ENCODE peak calls at places on chromosomes 2 and 18, in five cellular contexts. Q, W, Y, M and V are unnamed samples.
A peak's percentile ranks its signal among the peaks of the same experiment; 100 is the strongest.

GRCh38 chr2:226461981-226462380 is 337.6 kb downstream of the IRS1 start:
- DNase-seq in W (no peak), Y (no peak), M (no peak), Q (no peak), V (no peak)

GRCh38 chr2:148106331-148106730 is 85.4 kb downstream of the MBD5 start:
- DNase-seq in Q (no peak), W (no peak), M (no peak), Y (no peak), V (no peak)

GRCh38 chr2:231932985-231933915 is 7.1 kb upstream of the NPPC start:
- DNase-seq in W (no peak), Y (no peak), M (no peak), Q (no peak), V (no peak)

GRCh38 chr2:23523651-23524260 is 138.8 kb downstream of the KLHL29 start:
- DNase-seq in W (peak; percentile 45), Y (peak; percentile 26), Q (no peak), M (no peak), V (no peak)

GRCh38 chr2:56177420-56178220 is 6.2 kb upstream of the CCDC85A start:
- DNase-seq in Y (no peak), Q (no peak), M (no peak), W (no peak), V (no peak)

GRCh38 chr2:207337234-207338219 is 171.8 kb upstream of the KLF7 start:
- DNase-seq in M (peak; percentile 45), Q (no peak), W (no peak), Y (no peak), V (no peak)

GRCh38 chr2:1823187-1824169 is 79.2 kb upstream of the PXDN start:
- DNase-seq in M (peak; percentile 26), Q (no peak), W (peak; percentile 54), Y (peak; percentile 63), V (no peak)

GRCh38 chr18:48027401-48027931 is 97.0 kb upstream of the SMAD2 start:
- DNase-seq in W (no peak), M (no peak), Q (no peak), Y (no peak), V (no peak)

GRCh38 chr18:48868468-48869466 is 82.0 kb downstream of the SMAD7 start:
- DNase-seq in W (no peak), Q (peak; percentile 14), Y (no peak), M (no peak), V (no peak)

GRCh38 chr2:219434718-219435525 is at the start of gene SPEG:
- DNase-seq in W (no peak), Y (no peak), Q (no peak), M (no peak), V (no peak)

GRCh38 chr2:189163889-189164288 is 15.7 kb downstream of the COL5A2 start:
- DNase-seq in M (no peak), Y (no peak), W (no peak), Q (no peak), V (no peak)

GRCh38 chr2:196170202-196170680 is 1.1 kb downstream of the STK17B start:
- DNase-seq in Y (peak; percentile 12), Q (no peak), M (peak; percentile 65), W (peak; percentile 45), V (peak; percentile 44)

GRCh38 chr2:42504364-42505230 is 10.8 kb upstream of the KCNG3 start:
- DNase-seq in W (no peak), Y (no peak), M (no peak), Q (no peak), V (no peak)

GRCh38 chr2:180520816-180521595 is 459.4 kb upstream of the UBE2E3 start:
- DNase-seq in W (no peak), M (no peak), Y (no peak), Q (no peak), V (no peak)

GRCh38 chr2:74846481-74846880 is 12.6 kb downstream of the HK2 start:
- DNase-seq in Q (no peak), W (no peak), M (no peak), Y (no peak), V (no peak)

GRCh38 chr2:63613391-63613901 is 24.7 kb downstream of the MDH1 start:
- DNase-seq in Y (no peak), W (no peak), Q (no peak), M (no peak), V (peak; percentile 1)

GRCh38 chr2:31388736-31389135 is 25.8 kb downstream of the XDH start:
- DNase-seq in W (no peak), Y (no peak), Q (no peak), M (no peak), V (no peak)

GRCh38 chr2:46489430-46489829 is 10.1 kb downstream of the TMEM247 start:
- DNase-seq in M (no peak), Y (no peak), W (no peak), Q (no peak), V (no peak)

GRCh38 chr2:112591413-112591812 is 7.0 kb downstream of the CHCHD5 start:
- DNase-seq in W (no peak), Y (no peak), Q (no peak), M (no peak), V (peak; percentile 91)

GRCh38 chr2:150046211-150046610 is 441.3 kb downstream of the RND3 start:
- DNase-seq in Y (no peak), W (no peak), Q (no peak), M (no peak), V (no peak)

GRCh38 chr2:1743396-1744150 is 742 bp downstream of the PXDN start:
- DNase-seq in Y (peak; percentile 66), M (peak; percentile 74), Q (no peak), W (peak; percentile 52), V (peak; percentile 59)

GRCh38 chr2:145091011-145091744 is 571.3 kb upstream of the ZEB2 start:
- DNase-seq in Q (no peak), W (no peak), M (no peak), Y (no peak), V (no peak)

GRCh38 chr2:10794891-10795290 is 17.7 kb downstream of the PDIA6 start:
- DNase-seq in W (no peak), Q (no peak), Y (no peak), M (no peak), V (no peak)

GRCh38 chr2:175233135-175233719 is 51.7 kb upstream of the ATP5MC3 start:
- DNase-seq in Y (no peak), M (peak; percentile 58), Q (no peak), W (peak; percentile 26), V (peak; percentile 31)

GRCh38 chr2:173631123-173631450 is 276.4 kb downstream of the CDCA7 start:
- DNase-seq in M (no peak), W (peak; percentile 16), Y (peak; percentile 44), Q (no peak), V (no peak)

GRCh38 chr2:134375935-134376334 is 122.1 kb downstream of the MGAT5 start:
- DNase-seq in Q (no peak), Y (peak; percentile 8), W (peak; percentile 14), M (peak; percentile 26), V (peak; percentile 13)

GRCh38 chr2:164567335-164567989 is 53.8 kb downstream of the GRB14 start:
- DNase-seq in M (no peak), Q (no peak), W (no peak), Y (no peak), V (no peak)

GRCh38 chr2:131520526-131520925 is 7.2 kb upstream of the CCDC74A start:
- DNase-seq in M (no peak), W (no peak), Y (no peak), Q (no peak), V (no peak)

GRCh38 chr18:24031916-24032315 is 17.4 kb downstream of the TTC39C start:
- DNase-seq in Y (no peak), M (no peak), W (no peak), Q (no peak), V (no peak)

GRCh38 chr18:49031511-49032188 is 80.9 kb upstream of the SMAD7 start:
- DNase-seq in Q (no peak), Y (no peak), M (no peak), W (no peak), V (no peak)

GRCh38 chr2:108184421-108184820 is 55.3 kb upstream of the SULT1C3 start:
- DNase-seq in Y (no peak), W (peak; percentile 30), Q (no peak), M (peak; percentile 35), V (no peak)

GRCh38 chr2:64982311-64982857 is 6.8 kb upstream of the SLC1A4 start:
- DNase-seq in Q (no peak), Y (no peak), M (no peak), W (no peak), V (no peak)